ENCODE peak calls at places on chromosomes 7 and 10, in ten cellular contexts. W is fibroblast of lung; I is testis; G is lung; Q is CD8-positive, alpha-beta T cell; S is psoas muscle; T is tibial nerve; H is stomach; L is transverse colon; E is right lobe of liver. V is an unnamed sample.
A peak's percentile ranks its signal among the peaks of the same experiment; 100 is the strongest.

GRCh38 chr7:47539398-47540052 is 42.4 kb downstream of the TNS3 start:
- DNase-seq in W (peak; percentile 43), I (peak; percentile 64), G (no peak), Q (no peak), S (no peak), T (no peak), H (no peak), L (no peak), E (no peak), V (no peak)

GRCh38 chr7:136594739-136595144 is 273.7 kb upstream of the CHRM2 start:
- DNase-seq in W (no peak), I (no peak), G (no peak), Q (no peak), S (no peak), T (no peak), H (no peak), L (no peak), E (no peak), V (no peak)

GRCh38 chr10:131816157-131816775 is 84.5 kb upstream of the PPP2R2D start:
- DNase-seq in W (no peak), I (peak; percentile 4), G (no peak), Q (no peak), S (no peak), T (no peak), H (peak; percentile 22), L (no peak), E (no peak), V (no peak)

GRCh38 chr7:118330373-118330772 is 105.9 kb downstream of the ANKRD7 start:
- DNase-seq in W (no peak), I (no peak), G (no peak), Q (no peak), S (no peak), T (no peak), H (no peak), L (no peak), E (no peak), V (no peak)

GRCh38 chr10:27240212-27240890 is at the start of gene ACBD5:
- DNase-seq in W (peak; percentile 89), I (peak; percentile 92), G (peak; percentile 93), Q (peak; percentile 68), S (peak; percentile 91), T (peak; percentile 87), H (peak; percentile 88), L (peak; percentile 90), E (peak; percentile 97), V (peak; percentile 73)

GRCh38 chr10:76736848-76737495 is 900.6 kb downstream of the KCNMA1 start:
- DNase-seq in W (no peak), I (no peak), G (no peak), Q (no peak), S (no peak), T (no peak), H (no peak), L (no peak), E (no peak), V (no peak)

GRCh38 chr10:33265621-33266020 is 68.8 kb downstream of the NRP1 start:
- DNase-seq in W (no peak), I (no peak), G (no peak), Q (no peak), S (no peak), T (no peak), H (peak; percentile 75), L (peak; percentile 67), E (no peak), V (no peak)

GRCh38 chr7:116231543-116232401 is 21.4 kb downstream of the TES start:
- DNase-seq in W (peak; percentile 81), I (no peak), G (no peak), Q (no peak), S (no peak), T (no peak), H (no peak), L (no peak), E (no peak), V (no peak)

DNA sequence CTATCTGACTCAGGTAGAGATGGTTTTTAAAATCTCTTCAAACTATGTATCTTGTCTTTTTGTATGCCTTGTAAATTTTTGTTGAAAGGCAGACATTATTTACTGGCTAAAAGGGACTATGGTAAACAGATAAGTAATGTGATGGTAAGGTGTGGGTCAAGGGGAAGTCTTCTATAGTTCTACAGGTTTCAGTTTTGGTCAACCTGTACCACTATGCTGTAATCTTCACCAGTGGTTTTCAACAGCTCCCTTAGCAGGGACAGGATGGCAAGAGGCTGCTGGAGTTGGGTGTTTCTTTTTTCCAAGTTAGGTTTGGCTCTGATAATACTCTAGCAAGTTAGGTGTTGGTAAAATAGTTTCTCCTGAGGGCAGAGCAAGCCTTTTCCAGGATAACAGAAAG is 32.7 kb upstream of the FZD8 start:
- DNase-seq in W (no peak), I (no peak), G (no peak), Q (no peak), S (no peak), T (no peak), H (no peak), L (no peak), E (no peak), V (no peak)
- TF ChIP-seq CTCF in W (no peak), I (no peak), G (no peak), Q (no peak), S (no peak), T (no peak), H (no peak), L (no peak), E (no peak), V (no peak)

DNA sequence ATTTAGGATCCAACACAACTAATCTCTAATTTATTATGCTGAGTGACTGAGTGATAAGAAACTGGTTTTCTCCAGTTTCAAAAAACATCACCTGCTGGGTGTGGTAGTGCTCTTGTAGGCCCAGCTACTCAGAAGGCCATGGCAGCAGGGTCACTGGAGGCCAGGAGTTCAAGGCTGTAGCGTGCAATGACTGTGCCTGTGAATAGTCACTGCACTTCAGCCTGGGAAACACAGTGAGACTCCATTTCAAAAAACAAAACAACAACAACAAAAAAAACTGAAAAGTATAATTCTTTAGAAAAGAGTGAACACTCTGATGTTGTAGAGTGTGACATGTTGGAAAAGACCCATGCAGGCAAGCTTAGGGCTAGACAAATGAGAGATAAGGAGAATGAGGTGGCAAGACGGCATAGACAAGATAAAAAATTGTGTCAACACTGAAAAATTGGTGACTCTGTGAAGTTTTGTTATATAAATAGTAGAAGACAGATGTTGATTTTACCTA is 150.1 kb upstream of the GPR22 start:
- DNase-seq in W (no peak), I (no peak), G (no peak), Q (no peak), S (no peak), T (no peak), H (no peak), L (no peak), E (no peak), V (no peak)
- H3K27me3 ChIP-seq in W (no peaks in the 10 kb centered on the region), I (no peaks in the 10 kb centered on the region), G (no peaks in the 10 kb centered on the region), Q (no peaks in the 10 kb centered on the region), S (no peaks in the 10 kb centered on the region), T (no peaks in the 10 kb centered on the region), H (no peaks in the 10 kb centered on the region), L (no peaks in the 10 kb centered on the region), E (no peaks in the 10 kb centered on the region), V (no peaks in the 10 kb centered on the region)

GRCh38 chr7:69714886-69715571 is 116.8 kb downstream of the AUTS2 start:
- DNase-seq in W (no peak), I (no peak), G (no peak), Q (no peak), S (no peak), T (no peak), H (no peak), L (no peak), E (no peak), V (no peak)

GRCh38 chr7:69722836-69723235 is 124.6 kb downstream of the AUTS2 start:
- DNase-seq in W (peak; percentile 9), I (no peak), G (no peak), Q (no peak), S (no peak), T (no peak), H (no peak), L (no peak), E (no peak), V (no peak)

DNA sequence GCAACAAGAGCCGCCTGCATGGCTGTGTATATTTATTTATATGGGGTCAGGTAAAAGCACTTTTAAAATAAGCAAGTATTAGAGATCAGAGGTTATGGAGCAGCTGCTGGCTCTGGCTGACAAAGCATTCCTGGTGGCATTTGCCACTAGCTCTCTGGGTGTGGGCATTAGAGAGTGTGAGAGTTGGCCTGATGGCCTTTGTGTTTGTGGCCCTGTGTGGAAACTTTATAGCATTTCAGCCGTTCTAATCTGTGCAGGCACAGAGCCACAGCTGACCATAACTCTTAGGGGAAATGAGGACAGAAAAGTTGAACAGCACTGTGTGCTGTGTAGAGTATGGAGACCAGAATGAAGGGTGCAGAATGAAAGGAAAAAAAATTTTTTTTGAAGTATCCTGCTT is 118.9 kb downstream of the AUTS2 start:
- DNase-seq in W (no peak), I (no peak), G (no peak), Q (no peak), S (no peak), T (no peak), H (no peak), L (no peak), E (no peak), V (no peak)
- TF ChIP-seq CTCF in W (no peak), I (no peak), G (no peak), Q (no peak), S (no peak), T (no peak), H (no peak), L (no peak), E (no peak), V (no peak)

GRCh38 chr10:129099486-129099885 is 367.6 kb upstream of the MGMT start:
- DNase-seq in W (no peak), I (no peak), G (no peak), Q (no peak), S (no peak), T (no peak), H (no peak), L (no peak), E (no peak), V (no peak)

GRCh38 chr10:129097776-129098175 is 369.3 kb upstream of the MGMT start:
- DNase-seq in W (peak; percentile 42), I (no peak), G (no peak), Q (no peak), S (no peak), T (no peak), H (no peak), L (no peak), E (no peak), V (no peak)

GRCh38 chr10:129099992-129100391 is 367.0 kb upstream of the MGMT start:
- DNase-seq in W (no peak), I (no peak), G (no peak), Q (no peak), S (no peak), T (no peak), H (no peak), L (no peak), E (no peak), V (no peak)

GRCh38 chr10:129096340-129096984 is 370.6 kb upstream of the MGMT start:
- DNase-seq in W (peak; percentile 100), I (no peak), G (peak; percentile 43), Q (no peak), S (peak; percentile 31), T (peak; percentile 60), H (no peak), L (no peak), E (no peak), V (peak; percentile 29)

DNA sequence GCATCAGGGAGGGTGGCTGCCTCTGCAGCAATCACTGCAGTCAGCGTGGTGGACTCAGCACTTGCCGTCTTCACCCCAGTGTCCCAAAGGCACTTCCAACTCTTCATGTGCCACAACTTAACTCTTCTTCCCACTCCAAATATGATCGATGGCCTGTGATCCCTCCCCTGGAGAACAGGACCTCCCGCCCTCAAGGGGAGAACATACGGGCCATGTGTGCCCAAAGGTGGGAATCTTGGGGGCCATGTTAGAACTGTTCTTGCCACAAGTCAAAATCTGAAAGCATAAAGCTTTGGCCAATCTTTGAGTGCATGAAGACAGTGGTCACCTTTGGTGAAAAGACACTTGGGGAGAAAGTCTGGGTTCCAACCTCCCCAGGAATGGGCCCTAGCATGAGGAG is 368.5 kb upstream of the MGMT start:
- DNase-seq in W (no peak), I (no peak), G (no peak), Q (no peak), S (no peak), T (no peak), H (no peak), L (no peak), E (no peak), V (no peak)
- H3K27me3 ChIP-seq in W (no peaks in the 10 kb centered on the region), I (no peaks in the 10 kb centered on the region), G (peaks cover 4% of the 10 kb centered on the region), Q (no peaks in the 10 kb centered on the region), S (no peaks in the 10 kb centered on the region), T (no peaks in the 10 kb centered on the region), H (no peaks in the 10 kb centered on the region), L (no peaks in the 10 kb centered on the region), E (no peaks in the 10 kb centered on the region), V (no peaks in the 10 kb centered on the region)

V was measured in thoracic aorta.